ENCODE peak calls at places on chromosomes 3 and 15, in six cellular contexts. G, H, P, O, Y and X are unnamed samples.

GRCh38 chr3:150414273-150414672 is 6.2 kb downstream of the TSC22D2 start:
- DNase-seq in H (no peak), Y (no peak), O (no peak), P (no peak), G (no peak), X (no peak)

GRCh38 chr3:184377882-184378445 is at the start of gene THPO:
- DNase-seq in Y (peak), P (no peak), G (no peak), H (no peak), O (no peak), X (no peak)

GRCh38 chr15:59524331-59524731 is 86.3 kb downstream of the FAM81A start:
- DNase-seq in Y (no peak), O (no peak), P (no peak), H (no peak), G (no peak), X (no peak)

GRCh38 chr3:168338176-168338575 is 242.5 kb upstream of the GOLIM4 start:
- DNase-seq in O (no peak), G (no peak), P (no peak), Y (no peak), H (no peak), X (no peak)

GRCh38 chr3:56801597-56802410 is at the start of gene ARHGEF3:
- DNase-seq in P (peak), H (peak), Y (no peak), O (peak), G (peak), X (peak)

GRCh38 chr3:109224333-109224732 is 87.8 kb downstream of the C3orf85 start:
- DNase-seq in Y (peak), O (no peak), G (no peak), P (no peak), H (no peak), X (no peak)

GRCh38 chr3:144643778-144644191 is 672.2 kb downstream of the DIPK2A start:
- DNase-seq in Y (no peak), P (no peak), H (no peak), O (no peak), G (no peak), X (no peak)

GRCh38 chr15:29674661-29675533 is 147.4 kb downstream of the TJP1 start:
- DNase-seq in H (no peak), Y (no peak), P (no peak), O (peak), G (no peak), X (peak)

GRCh38 chr15:101107101-101107500 is 144.7 kb downstream of the CHSY1 start:
- DNase-seq in O (peak), G (no peak), Y (no peak), P (no peak), H (no peak), X (no peak)

GRCh38 chr15:77021803-77022381 is 27.0 kb downstream of the PSTPIP1 start:
- DNase-seq in G (peak), H (peak), O (no peak), P (no peak), Y (no peak), X (no peak)

GRCh38 chr3:143850877-143851276 is 2.6 kb upstream of the SLC9A9 start:
- DNase-seq in H (no peak), G (no peak), P (no peak), Y (no peak), O (no peak), X (no peak)

GRCh38 chr3:178822722-178823121 is 248.9 kb downstream of the ZMAT3 start:
- DNase-seq in P (no peak), Y (no peak), O (no peak), G (no peak), H (no peak), X (no peak)

GRCh38 chr3:22887664-22888291 is 315.3 kb upstream of the UBE2E2 start:
- DNase-seq in H (no peak), O (no peak), G (peak), P (peak), Y (peak), X (no peak)

GRCh38 chr3:27147215-27147614 is 222.0 kb downstream of the NEK10 start:
- DNase-seq in G (no peak), O (no peak), H (no peak), Y (no peak), P (no peak), X (no peak)

GRCh38 chr15:70704166-70704565 is 59.2 kb downstream of the UACA start:
- DNase-seq in H (no peak), O (no peak), Y (no peak), G (no peak), P (no peak), X (no peak)

GRCh38 chr15:73051402-73051810 is 857 bp upstream of the NEO1 start:
- DNase-seq in H (no peak), O (peak), P (peak), G (no peak), Y (no peak), X (no peak)

GRCh38 chr15:90367578-90367977 is 15.5 kb downstream of the ZNF774 start:
- DNase-seq in G (no peak), O (no peak), H (no peak), P (no peak), Y (no peak), X (no peak)

GRCh38 chr3:127446756-127447155 is 143.8 kb downstream of the TPRA1 start:
- DNase-seq in P (no peak), H (no peak), G (no peak), O (peak), Y (no peak), X (peak)

GRCh38 chr3:114624047-114624445 is 330.2 kb downstream of the TIGIT start:
- DNase-seq in O (peak), Y (no peak), H (no peak), G (no peak), P (no peak), X (no peak)

GRCh38 chr15:81524496-81524895 is 150.5 kb upstream of the TMC3 start:
- DNase-seq in O (no peak), P (no peak), G (no peak), Y (no peak), H (no peak), X (no peak)

GRCh38 chr3:178078933-178079332 is 457.3 kb upstream of the KCNMB2 start:
- DNase-seq in Y (no peak), P (no peak), O (no peak), H (no peak), G (no peak), X (no peak)

GRCh38 chr3:114022145-114022544 is 34.2 kb downstream of the CCDC191 start:
- DNase-seq in G (no peak), O (no peak), P (no peak), Y (no peak), H (no peak), X (no peak)

GRCh38 chr3:142298626-142299025 is 73.2 kb upstream of the GK5 start:
- DNase-seq in O (no peak), P (no peak), Y (no peak), G (no peak), H (no peak), X (no peak)

GRCh38 chr3:48301814-48302194 is 31.7 kb downstream of the SPINK8 start:
- DNase-seq in Y (peak), P (no peak), O (peak), H (no peak), G (peak), X (no peak)